ENCODE peak calls at places on chromosomes 12 and 14, in four cellular contexts. M, U, G and X are unnamed samples.

GRCh38 chr14:69636051-69636639 is 24.7 kb downstream of the SUSD6 start:
- DNase-seq in M (no peak), U (no peak), G (no peak), X (no peak)

GRCh38 chr12:115623764-115624334 is 653.6 kb downstream of the MED13L start:
- DNase-seq in M (no peak), U (peak), G (no peak), X (no peak)

GRCh38 chr12:115898670-115899069 is 378.8 kb downstream of the MED13L start:
- DNase-seq in M (no peak), U (no peak), G (no peak), X (no peak)

GRCh38 chr14:105537580-105538474 is 11.4 kb downstream of the TMEM121 start:
- DNase-seq in M (no peak), U (peak), G (no peak), X (peak)

GRCh38 chr14:62696261-62696968 is 348.8 kb downstream of the KCNH5 start:
- DNase-seq in M (no peak), U (no peak), G (no peak), X (no peak)

GRCh38 chr14:104352493-104353220 is 214.3 kb downstream of the KIF26A start:
- DNase-seq in M (no peak), U (no peak), G (peak), X (no peak)

GRCh38 chr14:50099335-50099734 is 17.0 kb downstream of the VCPKMT start:
- DNase-seq in M (no peak), U (no peak), G (no peak), X (no peak)

GRCh38 chr14:64266206-64266605 is 28.0 kb downstream of the ESR2 start:
- DNase-seq in M (no peak), U (no peak), G (no peak), X (no peak)

GRCh38 chr12:2351129-2351528 is 298.3 kb downstream of the CACNA1C start:
- DNase-seq in M (no peak), U (no peak), G (no peak), X (no peak)

GRCh38 chr14:24986206-24986893 is 63.6 kb downstream of the STXBP6 start:
- DNase-seq in M (no peak), U (no peak), G (no peak), X (no peak)

DNA sequence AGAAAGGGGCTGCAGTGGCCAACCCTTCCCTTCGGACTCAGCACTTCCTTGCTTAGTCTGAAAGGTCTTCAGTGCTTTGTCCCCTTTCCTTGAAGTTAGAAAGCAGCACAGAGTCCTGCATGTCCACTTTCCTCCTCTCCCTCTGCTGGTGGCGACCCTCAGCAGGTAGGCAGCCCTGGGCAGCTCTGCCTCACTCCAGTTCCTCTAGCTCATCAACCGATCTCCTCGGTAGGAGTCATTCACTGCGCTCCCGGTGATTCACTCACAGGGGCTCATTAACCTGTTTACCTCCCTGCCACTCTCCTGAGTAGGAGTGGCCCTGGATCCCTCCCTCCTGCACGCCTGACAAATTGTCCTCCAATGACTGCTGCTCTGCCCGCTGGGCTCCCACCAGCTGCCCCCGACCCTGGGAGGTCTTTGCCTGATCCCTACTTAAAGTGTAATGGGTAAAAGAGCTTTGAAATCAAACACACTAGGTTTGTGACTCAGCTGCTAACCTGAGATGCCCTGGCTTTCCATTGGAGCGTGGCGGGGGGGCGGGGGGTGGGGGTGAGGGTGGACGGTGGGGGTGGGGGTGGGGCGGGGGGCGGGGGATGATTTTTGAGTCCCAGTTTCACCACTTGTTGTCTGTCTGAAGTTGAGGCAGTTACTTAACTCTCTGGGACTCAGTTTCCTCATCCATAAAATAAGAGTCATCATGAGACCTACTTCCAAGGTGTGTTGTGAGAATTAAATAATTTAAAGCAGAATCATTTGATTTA is 4.2 kb downstream of the SCNN1A start:
- DNase-seq in M (no peak), U (no peak), G (no peak), X (no peak)
- TF ChIP-seq CTCF in M (no peak), U (no peak), G (no peak), X (peak)

GRCh38 chr14:77991128-77991772 is 178.9 kb upstream of the NRXN3 start:
- DNase-seq in M (no peak), U (no peak), G (no peak), X (peak)
- TF ChIP-seq CTCF in M (no peak), U (no peak), G (no peak), X (no peak)

GRCh38 chr14:70856851-70857498 is 47.7 kb upstream of the MAP3K9 start:
- DNase-seq in M (no peak), U (no peak), G (no peak), X (no peak)

GRCh38 chr14:70857499-70857895 is 48.2 kb upstream of the MAP3K9 start:
- DNase-seq in M (no peak), U (no peak), G (no peak), X (no peak)

GRCh38 chr14:70858641-70859040 is 48.6 kb upstream of the PCNX1 start:
- DNase-seq in M (no peak), U (no peak), G (no peak), X (no peak)

DNA sequence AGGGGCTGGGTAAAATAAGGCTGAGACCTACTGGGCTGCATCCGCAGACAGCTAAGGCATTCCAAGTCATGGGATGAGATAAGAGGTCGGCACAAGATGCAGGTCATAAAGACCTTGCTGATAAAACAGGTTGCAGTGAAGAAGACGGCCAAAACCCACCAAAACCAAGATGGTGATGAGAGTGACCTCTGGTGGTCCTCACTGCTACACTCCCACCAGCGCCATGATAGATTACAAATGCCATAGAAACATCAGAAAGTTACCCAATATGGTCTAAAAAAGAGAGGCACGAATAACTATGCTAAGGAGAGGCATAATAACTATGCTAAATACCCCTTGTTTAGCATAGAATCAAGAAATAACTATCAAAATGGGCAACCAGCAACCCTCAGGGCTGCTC is 46.2 kb upstream of the MAP3K9 start:
- DNase-seq in M (no peak), U (no peak), G (no peak), X (no peak)
- TF ChIP-seq CTCF in M (no peak), U (no peak), G (no peak), X (no peak)

GRCh38 chr12:3747543-3747942 is 5.4 kb downstream of the CRACR2A start:
- DNase-seq in M (no peak), U (no peak), G (no peak), X (peak)

GRCh38 chr12:3745152-3745551 is 7.8 kb downstream of the CRACR2A start:
- DNase-seq in M (no peak), U (no peak), G (no peak), X (peak)

GRCh38 chr12:3747976-3748619 is 4.8 kb downstream of the CRACR2A start:
- DNase-seq in M (no peak), U (no peak), G (no peak), X (peak)

GRCh38 chr12:3748620-3749019 is 4.3 kb downstream of the CRACR2A start:
- DNase-seq in M (no peak), U (no peak), G (no peak), X (peak)

GRCh38 chr12:3746758-3747157 is 6.2 kb downstream of the CRACR2A start:
- DNase-seq in M (no peak), U (no peak), G (no peak), X (peak)
- TF ChIP-seq CTCF in M (no peak), U (no peak), G (no peak), X (no peak)